ENCODE peak calls at places on chromosome 4, in six cellular contexts. M is IMR-90, C is AG10803, J is choroid plexus epithelial cell, E is Panc1, Y is epithelial cell of esophagus. A is an unnamed sample.

GRCh38 chr4:70722199-70722791 is 531 bp downstream of the RUFY3 start:
- DNase-seq in M (peak), E (no peak), C (peak), Y (no peak), J (peak), A (peak)

GRCh38 chr4:95572304-95572991 is 23.7 kb upstream of the UNC5C start:
- DNase-seq in M (no peak), Y (peak), J (peak), E (no peak), C (no peak), A (peak)

GRCh38 chr4:181161669-181162068 is 1081.5 kb upstream of the TENM3 start:
- DNase-seq in E (no peak), M (no peak), Y (peak), J (no peak), C (peak), A (peak)

GRCh38 chr4:48778431-48779094 is 1.5 kb downstream of the FRYL start:
- DNase-seq in Y (peak), E (no peak), J (peak), C (peak), M (peak), A (peak)

GRCh38 chr4:101853691-101854090 is 63.2 kb downstream of the BANK1 start:
- DNase-seq in C (peak), J (peak), Y (no peak), M (no peak), E (no peak), A (peak)

GRCh38 chr4:6141554-6141953 is 58.8 kb downstream of the JAKMIP1 start:
- DNase-seq in E (no peak), J (no peak), M (no peak), Y (no peak), C (no peak), A (no peak)

GRCh38 chr4:4555916-4556315 is 14.1 kb upstream of the STX18 start:
- DNase-seq in M (peak), J (peak), E (no peak), Y (no peak), C (peak), A (peak)

GRCh38 chr4:68167166-68167565 is 37.5 kb upstream of the TMPRSS11F start:
- DNase-seq in Y (no peak), C (no peak), E (no peak), M (no peak), J (no peak), A (no peak)

GRCh38 chr4:174613979-174614378 is 91.7 kb upstream of the HPGD start:
- DNase-seq in E (no peak), J (no peak), C (no peak), M (no peak), Y (no peak), A (no peak)

GRCh38 chr4:15655223-15656037 is at the start of gene FBXL5:
- DNase-seq in C (peak), E (no peak), Y (peak), M (peak), J (peak), A (peak)

GRCh38 chr4:182716207-182716606 is 201.0 kb downstream of the DCTD start:
- DNase-seq in Y (no peak), E (no peak), J (no peak), M (no peak), C (no peak), A (no peak)

GRCh38 chr4:39446842-39447573 is 11.7 kb downstream of the RPL9 start:
- DNase-seq in E (no peak), J (peak), C (peak), M (peak), Y (peak), A (peak)

GRCh38 chr4:472881-473574 is 25.9 kb downstream of the ZNF721 start:
- DNase-seq in J (peak), M (peak), C (peak), Y (peak), E (no peak), A (peak)

GRCh38 chr4:148633720-148634119 is 191.5 kb upstream of the NR3C2 start:
- DNase-seq in M (no peak), E (no peak), Y (no peak), J (no peak), C (no peak), A (no peak)

GRCh38 chr4:148632476-148632875 is 190.3 kb upstream of the NR3C2 start:
- DNase-seq in J (no peak), Y (peak), E (no peak), M (no peak), C (no peak), A (no peak)

DNA sequence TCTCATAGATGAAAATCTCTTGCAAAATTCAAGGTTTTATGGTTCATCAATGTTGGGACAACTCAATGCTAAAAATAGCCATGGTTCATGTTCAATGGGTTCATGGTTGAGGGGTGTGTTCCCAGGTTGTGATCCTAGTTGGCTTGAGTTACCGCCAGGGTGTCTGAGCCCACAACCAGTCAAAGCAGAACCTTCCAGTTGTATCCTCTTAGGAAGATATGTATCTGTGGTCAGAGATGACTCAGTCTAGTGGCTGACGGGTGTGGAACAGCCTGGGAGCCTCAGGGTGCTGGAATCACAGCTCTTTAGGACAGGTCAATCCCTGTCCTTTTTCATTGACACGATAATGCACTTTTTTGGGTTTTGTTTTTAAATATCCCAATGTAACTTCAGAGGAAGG is 192.3 kb upstream of the NR3C2 start:
- DNase-seq in M (peak), E (no peak), J (peak), C (no peak), Y (peak), A (peak)
- H3K4me3 ChIP-seq in M (no peak), E (no peak), J (no peak), C (no peak), Y (no peak), A (no peak)

GRCh38 chr4:84496356-84497219 is 2.5 kb downstream of the NKX6-1 start:
- DNase-seq in J (no peak), Y (no peak), C (no peak), M (no peak), E (no peak), A (no peak)

GRCh38 chr4:84499065-84499982 is at the start of gene NKX6-1:
- DNase-seq in E (peak), J (peak), C (peak), Y (peak), M (peak), A (peak)

GRCh38 chr4:84497220-84497834 is 1.8 kb downstream of the NKX6-1 start:
- DNase-seq in E (no peak), M (peak), J (peak), C (peak), Y (no peak), A (peak)

GRCh38 chr4:84497835-84498202 is 1.3 kb downstream of the NKX6-1 start:
- DNase-seq in Y (no peak), E (no peak), J (no peak), C (no peak), M (no peak), A (no peak)

GRCh38 chr4:84498203-84499026 is 677 bp downstream of the NKX6-1 start:
- DNase-seq in J (peak), C (peak), E (no peak), Y (peak), M (peak), A (peak)
- H3K4me3 ChIP-seq in J (peak), C (peak), E (peak), Y (peak), M (peak), A (peak)

GRCh38 chr4:65971686-65972085 is 301.4 kb upstream of the EPHA5 start:
- DNase-seq in J (no peak), Y (no peak), C (no peak), E (no peak), M (no peak), A (no peak)
- H3K4me3 ChIP-seq in J (no peak), Y (no peak), C (no peak), E (no peak), M (no peak), A (no peak)

DNA sequence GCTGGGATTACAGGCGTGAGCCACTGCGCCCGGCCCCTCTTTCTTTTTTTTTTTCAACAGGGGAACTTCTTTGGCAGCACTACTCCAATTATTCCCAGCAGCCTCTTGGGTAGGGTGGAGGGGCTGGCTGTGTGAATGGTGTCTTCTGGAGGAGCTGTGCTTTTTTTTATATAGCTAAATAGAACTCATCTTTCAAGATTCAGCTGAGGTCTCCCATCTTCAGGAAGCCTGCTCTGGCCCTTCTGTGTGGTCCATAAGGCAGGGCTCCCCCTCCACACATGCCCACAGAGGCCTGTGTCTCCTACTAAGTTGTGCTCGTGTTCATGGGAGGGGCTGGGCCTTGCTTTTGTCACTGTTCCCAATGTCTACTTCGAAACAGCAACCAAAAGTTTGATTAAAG is 116.8 kb downstream of the AFAP1 start:
- DNase-seq in C (peak), E (no peak), Y (no peak), J (no peak), M (no peak), A (no peak)
- H3K4me3 ChIP-seq in C (no peak), E (no peak), Y (no peak), J (no peak), M (no peak), A (no peak)

DNA sequence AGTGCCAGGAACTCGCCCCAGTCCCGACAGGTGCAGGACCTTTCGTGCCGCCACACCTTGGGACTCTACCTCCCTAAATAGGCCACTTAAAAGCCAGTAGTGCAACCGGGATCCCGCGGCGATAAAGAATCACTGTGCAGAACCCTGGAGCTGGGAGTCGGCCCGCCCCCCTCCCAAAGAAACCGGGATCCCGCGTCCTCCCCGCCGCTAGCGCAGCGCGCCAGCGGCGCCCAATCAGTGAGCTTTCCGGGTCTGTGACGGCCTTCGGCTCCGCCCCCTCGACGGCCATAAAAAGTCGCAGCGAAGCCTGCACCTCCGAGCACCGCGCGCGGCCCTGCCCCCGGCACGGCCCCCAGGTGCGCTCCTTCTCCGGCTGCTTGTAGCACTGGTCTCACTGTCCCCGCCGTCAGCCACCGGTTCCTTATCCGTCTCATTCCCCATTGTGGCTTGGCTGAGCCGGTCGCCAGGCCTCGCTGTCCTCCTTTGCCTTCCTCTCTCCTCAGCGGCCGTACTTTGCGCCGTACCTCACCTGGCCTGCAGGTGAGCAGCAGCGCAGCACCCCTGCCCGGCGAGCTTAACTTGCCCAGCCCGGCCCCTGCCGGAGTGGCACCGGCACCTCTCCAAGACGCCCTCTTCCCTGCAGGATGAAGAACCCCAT is at the start of gene LRAT:
- DNase-seq in C (no peak), M (no peak), E (no peak), Y (peak), J (no peak), A (no peak)
- H3K4me3 ChIP-seq in C (peak), M (no peak), E (peak), Y (peak), J (peak), A (peak)

GRCh38 chr4:163447481-163447880 is 26.1 kb downstream of the TKTL2 start:
- DNase-seq in E (no peak), Y (no peak), C (no peak), J (peak), M (no peak), A (no peak)
- H3K4me3 ChIP-seq in E (no peak), Y (no peak), C (no peak), J (no peak), M (no peak), A (no peak)